ENCODE peak calls at places on chromosomes 1 and 21, in nine cellular contexts. G is choroid plexus epithelial cell; O is astrocyte; Z is heart right ventricle; J is fibroblast of lung; N is endodermal cell; M is mesendoderm; K is suprapubic skin; A is CD8-positive, alpha-beta T cell. S is an unnamed sample.

GRCh38 chr1:151992345-151993083 is 1.1 kb downstream of the S100A10 start:
- DNase-seq in G (peak), O (peak), Z (peak), J (peak), N (peak), M (peak), K (peak), A (no peak), S (no peak)

GRCh38 chr1:79422726-79423125 is 416.2 kb upstream of the ADGRL4 start:
- DNase-seq in G (no peak), O (no peak), Z (no peak), J (no peak), N (no peak), M (no peak), K (no peak), A (no peak), S (no peak)

GRCh38 chr1:66996018-66996682 is 57.8 kb downstream of the SLC35D1 start:
- DNase-seq in G (peak), O (peak), Z (peak), J (peak), N (peak), M (peak), K (no peak), A (peak), S (peak)

GRCh38 chr1:164188507-164188906 is 370.5 kb upstream of the PBX1 start:
- DNase-seq in G (no peak), O (no peak), Z (no peak), J (no peak), N (no peak), M (peak), K (no peak), A (no peak), S (no peak)

GRCh38 chr1:27884182-27884954 is 12.0 kb downstream of the THEMIS2 start:
- DNase-seq in G (no peak), O (no peak), Z (no peak), J (no peak), N (no peak), M (no peak), K (no peak), A (no peak), S (no peak)

GRCh38 chr1:13792429-13792828 is 92.4 kb downstream of the PRDM2 start:
- DNase-seq in G (peak), O (peak), Z (no peak), J (no peak), N (no peak), M (no peak), K (no peak), A (no peak), S (no peak)

GRCh38 chr1:74650561-74650960 is 23.0 kb downstream of the ERICH3 start:
- DNase-seq in G (peak), O (peak), Z (no peak), J (no peak), N (no peak), M (no peak), K (no peak), A (no peak), S (no peak)

GRCh38 chr1:91498035-91498434 is 2.6 kb upstream of the CDC7 start:
- DNase-seq in G (no peak), O (no peak), Z (no peak), J (no peak), N (no peak), M (no peak), K (no peak), A (no peak), S (no peak)

GRCh38 chr1:183995322-183996035 is 42.0 kb downstream of the COLGALT2 start:
- DNase-seq in G (peak), O (no peak), Z (peak), J (peak), N (peak), M (peak), K (no peak), A (no peak), S (no peak)

GRCh38 chr1:213821175-213821942 is 166.4 kb upstream of the PROX1 start:
- DNase-seq in G (no peak), O (no peak), Z (no peak), J (no peak), N (no peak), M (no peak), K (no peak), A (no peak), S (no peak)

GRCh38 chr1:113325039-113325438 is 65.3 kb upstream of the MAGI3 start:
- DNase-seq in G (peak), O (peak), Z (no peak), J (no peak), N (no peak), M (peak), K (no peak), A (no peak), S (no peak)

GRCh38 chr1:227884370-227885134 is 63.2 kb downstream of the WNT9A start:
- DNase-seq in G (no peak), O (no peak), Z (peak), J (no peak), N (peak), M (no peak), K (no peak), A (peak), S (no peak)

GRCh38 chr1:148264374-148265276 is 112.5 kb upstream of the NBPF11 start:
- DNase-seq in G (peak), O (peak), Z (no peak), J (peak), N (peak), M (peak), K (no peak), A (no peak), S (no peak)

GRCh38 chr1:37915484-37916093 is 31.3 kb downstream of the INPP5B start:
- DNase-seq in G (no peak), O (no peak), Z (no peak), J (no peak), N (no peak), M (no peak), K (no peak), A (no peak), S (no peak)
- H3K4me3 ChIP-seq in G (no peak), O (no peak), Z (no peak), J (no peak), N (peak), M (no peak), K (no peak), A (no peak), S (no peak)

GRCh38 chr1:178973671-178974091 is 52.0 kb upstream of the FAM20B start:
- DNase-seq in G (no peak), O (peak), Z (peak), J (no peak), N (no peak), M (peak), K (no peak), A (no peak), S (peak)

GRCh38 chr1:178976541-178976940 is 49.2 kb upstream of the FAM20B start:
- DNase-seq in G (no peak), O (no peak), Z (no peak), J (no peak), N (no peak), M (no peak), K (no peak), A (no peak), S (no peak)
- H3K4me3 ChIP-seq in G (no peak), O (no peak), Z (no peak), J (no peak), N (no peak), M (no peak), K (no peak), A (no peak), S (no peak)

DNA sequence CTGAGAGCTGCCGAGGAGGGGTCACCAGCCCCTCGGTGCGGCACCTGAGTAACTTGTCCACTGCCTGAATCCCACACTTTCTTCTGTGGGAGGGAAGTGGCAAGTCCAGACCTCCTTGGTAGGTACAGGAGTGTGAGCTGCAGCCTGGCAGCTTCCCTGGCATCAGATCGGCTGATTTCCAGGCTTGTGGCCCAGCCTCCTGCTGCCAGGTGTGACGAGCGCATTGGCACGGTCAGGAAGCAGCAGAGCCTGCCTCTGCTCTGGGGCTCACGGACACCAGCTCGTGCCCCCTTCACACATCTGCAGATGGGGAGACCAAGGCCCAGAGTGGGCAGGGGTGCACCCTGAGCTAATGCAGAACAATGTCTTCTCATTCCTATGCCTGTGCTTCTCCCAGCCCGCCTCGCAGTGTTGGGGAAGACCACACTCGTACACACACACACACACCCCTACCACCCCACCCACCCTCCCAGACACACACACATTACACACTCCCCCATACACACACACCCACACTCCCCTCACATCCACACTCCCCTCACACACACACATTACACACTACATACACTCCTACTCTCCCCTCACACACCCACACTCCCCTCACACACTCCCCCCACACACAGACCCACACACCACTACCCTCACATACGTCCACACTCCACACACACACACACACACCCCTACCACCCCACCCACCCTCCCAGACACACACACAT is 33.1 kb upstream of the SELENON start:
- DNase-seq in G (no peak), O (no peak), Z (no peak), J (no peak), N (no peak), M (no peak), K (no peak), A (no peak), S (no peak)
- H3K4me3 ChIP-seq in G (no peak), O (no peak), Z (no peak), J (no peak), N (no peak), M (no peak), K (no peak), A (no peak), S (no peak)

DNA sequence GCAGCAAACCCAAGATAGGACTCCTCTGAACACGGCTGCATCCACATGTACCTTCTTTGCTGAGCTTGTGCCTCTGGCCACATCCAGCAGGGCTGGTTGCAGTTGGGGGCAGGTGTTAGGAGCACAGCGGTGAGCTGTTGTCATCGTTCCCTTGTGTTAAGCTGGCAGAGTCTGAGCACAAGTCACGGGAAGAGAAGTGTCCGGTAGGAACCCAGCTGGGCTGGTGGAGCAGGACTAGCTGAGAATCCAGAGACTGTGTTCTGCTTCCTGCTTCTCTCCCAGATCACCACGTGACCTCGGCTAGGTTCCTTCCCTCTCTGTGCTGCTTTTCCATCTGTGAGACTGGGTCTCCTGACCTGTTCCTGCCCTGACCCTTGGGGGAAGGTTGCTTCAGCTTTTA is 105.1 kb downstream of the PCBP3 start:
- DNase-seq in G (no peak), O (no peak), Z (no peak), J (no peak), N (no peak), M (no peak), K (no peak), A (no peak), S (no peak)
- H3K4me3 ChIP-seq in G (no peak), O (no peak), Z (no peak), J (no peak), N (no peak), M (no peak), K (no peak), A (no peak), S (no peak)

GRCh38 chr1:97920275-97920831 is 481 bp downstream of the DPYD start:
- DNase-seq in G (peak), O (peak), Z (no peak), J (peak), N (no peak), M (peak), K (no peak), A (no peak), S (no peak)
- H3K4me3 ChIP-seq in G (peak), O (peak), Z (peak), J (peak), N (peak), M (peak), K (peak), A (peak), S (peak)

DNA sequence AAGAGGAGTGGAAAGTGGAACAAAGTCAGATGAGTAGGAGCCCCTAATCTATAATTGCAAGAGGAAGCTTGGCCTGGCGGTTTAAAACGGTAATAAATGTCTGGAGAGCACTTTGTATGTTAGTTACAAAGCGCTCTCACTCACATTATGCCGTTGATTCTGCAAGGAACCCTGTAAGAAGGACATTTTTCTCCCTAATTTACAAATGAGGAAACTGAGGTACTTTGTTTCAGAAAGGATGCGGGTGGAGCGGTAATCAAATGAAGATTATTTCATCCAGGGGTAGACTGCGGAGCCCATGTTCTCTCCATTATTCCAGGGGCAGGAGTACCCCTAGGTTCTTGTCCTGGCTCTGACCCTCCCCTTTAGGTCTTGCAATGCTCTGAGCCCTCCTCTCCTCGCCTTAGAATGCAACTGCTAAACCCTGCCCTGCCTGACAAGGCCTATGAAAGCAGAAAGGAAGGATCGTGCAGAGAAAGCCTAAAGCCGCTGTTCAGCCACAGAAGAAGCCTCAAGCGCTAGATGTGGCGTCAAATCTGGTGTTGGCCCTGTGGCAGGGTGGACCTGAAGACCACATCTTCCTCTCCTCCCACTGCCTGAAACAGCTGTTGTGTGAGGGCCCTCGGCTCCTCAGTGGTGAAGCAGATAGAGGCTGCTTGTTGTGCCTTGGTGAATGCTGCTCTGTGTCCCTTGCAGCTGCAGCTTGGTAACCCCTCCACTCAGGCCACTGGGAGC is 588 bp upstream of the PACC1 start:
- DNase-seq in G (no peak), O (no peak), Z (no peak), J (no peak), N (peak), M (peak), K (no peak), A (no peak), S (peak)
- H3K4me3 ChIP-seq in G (peak), O (peak), Z (peak), J (no peak), N (peak), M (no peak), K (peak), A (peak), S (peak)

GRCh38 chr1:167138703-167139102 is 44.8 kb downstream of the STYXL2 start:
- DNase-seq in G (no peak), O (no peak), Z (no peak), J (no peak), N (no peak), M (no peak), K (no peak), A (no peak), S (no peak)

GRCh38 chr1:167135281-167135840 is 41.5 kb downstream of the STYXL2 start:
- DNase-seq in G (no peak), O (no peak), Z (no peak), J (no peak), N (no peak), M (peak), K (no peak), A (no peak), S (no peak)

GRCh38 chr1:167132306-167133010 is 38.6 kb downstream of the STYXL2 start:
- DNase-seq in G (no peak), O (no peak), Z (no peak), J (no peak), N (no peak), M (no peak), K (no peak), A (no peak), S (no peak)

GRCh38 chr1:167137285-167138192 is 43.7 kb downstream of the STYXL2 start:
- DNase-seq in G (no peak), O (no peak), Z (no peak), J (no peak), N (no peak), M (no peak), K (no peak), A (no peak), S (no peak)

GRCh38 chr1:167136191-167136614 is 42.3 kb downstream of the STYXL2 start:
- DNase-seq in G (peak), O (peak), Z (no peak), J (peak), N (no peak), M (peak), K (no peak), A (no peak), S (no peak)
- H3K4me3 ChIP-seq in G (no peak), O (no peak), Z (no peak), J (no peak), N (no peak), M (no peak), K (no peak), A (no peak), S (no peak)

DNA sequence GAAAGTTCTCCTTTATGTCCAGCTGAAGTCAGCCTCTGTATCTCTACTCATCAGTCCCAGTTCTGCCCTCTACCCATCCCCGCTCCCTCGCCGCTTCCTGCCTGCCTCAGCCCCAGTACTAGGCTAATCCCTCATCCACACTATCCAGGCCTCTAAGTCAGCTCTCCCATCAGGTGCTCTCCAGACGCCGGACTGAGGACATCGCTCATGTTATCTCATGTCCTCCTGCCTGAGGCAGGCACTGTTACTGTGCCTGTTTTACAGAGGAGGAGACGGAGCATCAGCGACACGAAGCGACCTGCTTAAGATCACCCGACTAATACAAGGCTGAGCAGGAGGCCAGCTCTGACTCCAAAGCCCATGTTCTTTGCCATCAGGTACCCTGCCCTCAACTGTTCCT is 57.3 kb upstream of the RUNX3 start:
- DNase-seq in G (no peak), O (no peak), Z (no peak), J (no peak), N (no peak), M (no peak), K (no peak), A (no peak), S (no peak)
- H3K4me3 ChIP-seq in G (no peak), O (no peak), Z (no peak), J (no peak), N (no peak), M (no peak), K (no peak), A (no peak), S (no peak)

S was measured in Jurkat, Clone E6-1.